ENCODE peak calls at places on chromosomes 1 and 21, in seven cellular contexts. A is GM23338; E is choroid plexus epithelial cell; T is effector memory CD4-positive, alpha-beta T cell; I is neural progenitor cell; O is right cardiac atrium; W is fibroblast of lung. F is an unnamed sample.

GRCh38 chr1:86247553-86248279 is 91.1 kb upstream of the COL24A1 start:
- DNase-seq in A (no peak), E (no peak), T (no peak), I (no peak), O (no peak), W (peak), F (peak)

GRCh38 chr1:923131-923990 is at the start of gene SAMD11:
- DNase-seq in A (peak), E (peak), T (peak), I (peak), O (peak), W (peak), F (peak)

GRCh38 chr1:168792142-168792541 is 63.1 kb upstream of the DPT start:
- DNase-seq in A (no peak), E (no peak), T (no peak), I (no peak), O (no peak), W (no peak), F (no peak)

GRCh38 chr1:36831171-36831810 is 203.0 kb downstream of the GRIK3 start:
- DNase-seq in A (no peak), E (no peak), T (no peak), I (no peak), O (no peak), W (no peak), F (no peak)

GRCh38 chr1:219266524-219266923 is 92.8 kb downstream of the LYPLAL1 start:
- DNase-seq in A (no peak), E (no peak), T (no peak), I (no peak), O (no peak), W (no peak), F (no peak)

GRCh38 chr1:12811409-12811784 is 19.8 kb downstream of the PRAMEF11 start:
- DNase-seq in A (no peak), E (no peak), T (no peak), I (no peak), O (no peak), W (no peak), F (no peak)

GRCh38 chr1:143665606-143666005 is 306.2 kb downstream of the FAM72C start:
- DNase-seq in A (no peak), E (no peak), T (no peak), I (no peak), O (no peak), W (no peak), F (no peak)

GRCh38 chr21:42310411-42311001 is 4.7 kb downstream of the TFF3 start:
- DNase-seq in A (no peak), E (no peak), T (no peak), I (no peak), O (no peak), W (no peak), F (no peak)

GRCh38 chr1:7265771-7266371 is 480.6 kb downstream of the CAMTA1 start:
- DNase-seq in A (no peak), E (peak), T (no peak), I (no peak), O (no peak), W (peak), F (no peak)

GRCh38 chr1:20698195-20698910 is 19.5 kb downstream of the KIF17 start:
- DNase-seq in A (no peak), E (peak), T (no peak), I (no peak), O (no peak), W (peak), F (no peak)

GRCh38 chr1:180863158-180863775 is 49.4 kb upstream of the KIAA1614 start:
- DNase-seq in A (peak), E (peak), T (no peak), I (peak), O (no peak), W (peak), F (no peak)

GRCh38 chr1:40036574-40036973 is 4.0 kb upstream of the CAP1 start:
- DNase-seq in A (no peak), E (peak), T (no peak), I (no peak), O (peak), W (peak), F (peak)

GRCh38 chr1:77832889-77833288 is 53.4 kb downstream of the MIGA1 start:
- DNase-seq in A (no peak), E (peak), T (no peak), I (no peak), O (no peak), W (peak), F (peak)

GRCh38 chr1:203682401-203683383 is 56.1 kb downstream of the ATP2B4 start:
- DNase-seq in A (peak), E (no peak), T (peak), I (no peak), O (no peak), W (no peak), F (no peak)

GRCh38 chr1:193927550-193927949 is 741.1 kb upstream of the B3GALT2 start:
- DNase-seq in A (peak), E (no peak), T (no peak), I (no peak), O (no peak), W (no peak), F (no peak)

GRCh38 chr1:172135923-172136610 is 284.4 kb upstream of the C1orf105 start:
- DNase-seq in A (no peak), E (peak), T (no peak), I (no peak), O (no peak), W (peak), F (no peak)

GRCh38 chr1:44803062-44803311 is 2.8 kb downstream of the PLK3 start:
- DNase-seq in A (no peak), E (no peak), T (no peak), I (no peak), O (no peak), W (no peak), F (no peak)

GRCh38 chr1:44799770-44800584 is at the start of gene PLK3:
- DNase-seq in A (peak), E (peak), T (peak), I (peak), O (peak), W (peak), F (peak)

GRCh38 chr1:44803312-44804095 is 3.3 kb downstream of the PLK3 start:
- DNase-seq in A (no peak), E (no peak), T (no peak), I (no peak), O (no peak), W (no peak), F (no peak)

GRCh38 chr1:44801491-44802305 is 1.5 kb downstream of the PLK3 start:
- DNase-seq in A (no peak), E (no peak), T (peak), I (no peak), O (peak), W (no peak), F (no peak)

GRCh38 chr1:44802306-44803061 is 2.3 kb downstream of the PLK3 start:
- DNase-seq in A (no peak), E (no peak), T (peak), I (peak), O (peak), W (no peak), F (no peak)
- H3K4me3 ChIP-seq in A (no peak), E (peak), T (peak), I (no peak), O (peak), W (peak), F (peak)

GRCh38 chr1:29180497-29181412 is 945 bp downstream of the SRSF4 start:
- DNase-seq in A (peak), E (peak), T (no peak), I (no peak), O (no peak), W (no peak), F (no peak)

GRCh38 chr1:29176567-29176966 is 5.1 kb downstream of the SRSF4 start:
- DNase-seq in A (no peak), E (no peak), T (no peak), I (no peak), O (no peak), W (peak), F (no peak)

GRCh38 chr1:29179641-29180184 is 2.0 kb downstream of the SRSF4 start:
- DNase-seq in A (no peak), E (peak), T (no peak), I (no peak), O (no peak), W (no peak), F (no peak)

GRCh38 chr1:29181413-29182225 is at the start of gene SRSF4:
- DNase-seq in A (peak), E (peak), T (peak), I (peak), O (peak), W (peak), F (peak)

GRCh38 chr1:29177022-29177705 is 4.5 kb downstream of the SRSF4 start:
- DNase-seq in A (no peak), E (no peak), T (no peak), I (no peak), O (no peak), W (no peak), F (no peak)
- H3K4me3 ChIP-seq in A (no peak), E (no peak), T (no peak), I (no peak), O (no peak), W (no peak), F (no peak)

GRCh38 chr1:2556277-2557145 is at the start of gene TNFRSF14:
- DNase-seq in A (no peak), E (peak), T (peak), I (peak), O (peak), W (peak), F (no peak)
- H3K4me3 ChIP-seq in A (no peak), E (peak), T (peak), I (no peak), O (peak), W (peak), F (peak)

DNA sequence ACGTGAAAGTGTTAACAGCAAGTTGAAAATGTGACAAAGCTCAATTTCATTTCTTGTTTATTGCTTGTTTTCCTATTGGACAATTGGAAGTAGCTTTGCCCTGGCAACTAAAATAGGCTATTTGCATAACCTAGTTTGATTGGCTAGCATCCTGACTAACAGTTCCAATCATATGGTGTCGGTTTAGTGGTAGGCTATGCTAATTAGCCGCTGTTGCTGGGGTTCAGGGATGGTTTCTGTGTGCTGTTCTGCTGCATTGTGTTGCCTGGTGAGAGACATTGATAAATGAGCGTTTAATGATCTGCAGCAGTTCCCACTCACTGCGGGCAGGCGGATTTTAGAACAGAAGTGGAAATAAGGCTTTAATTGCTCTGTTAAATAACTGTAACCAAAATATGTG is 68.5 kb downstream of the DYRK1A start:
- DNase-seq in A (peak), E (peak), T (peak), I (peak), O (peak), W (peak), F (peak)
- H3K4me3 ChIP-seq in A (no peak), E (no peak), T (no peak), I (peak), O (no peak), W (peak), F (peak)

GRCh38 chr1:154969741-154970452 is 650 bp downstream of the SHC1 start:
- DNase-seq in A (no peak), E (peak), T (no peak), I (peak), O (peak), W (no peak), F (no peak)
- H3K4me3 ChIP-seq in A (peak), E (peak), T (no peak), I (peak), O (peak), W (peak), F (peak)

GRCh38 chr1:14320518-14320917 is 278.0 kb upstream of the KAZN start:
- DNase-seq in A (no peak), E (peak), T (no peak), I (no peak), O (no peak), W (peak), F (no peak)
- H3K4me3 ChIP-seq in A (no peak), E (no peak), T (no peak), I (no peak), O (no peak), W (no peak), F (no peak)

DNA sequence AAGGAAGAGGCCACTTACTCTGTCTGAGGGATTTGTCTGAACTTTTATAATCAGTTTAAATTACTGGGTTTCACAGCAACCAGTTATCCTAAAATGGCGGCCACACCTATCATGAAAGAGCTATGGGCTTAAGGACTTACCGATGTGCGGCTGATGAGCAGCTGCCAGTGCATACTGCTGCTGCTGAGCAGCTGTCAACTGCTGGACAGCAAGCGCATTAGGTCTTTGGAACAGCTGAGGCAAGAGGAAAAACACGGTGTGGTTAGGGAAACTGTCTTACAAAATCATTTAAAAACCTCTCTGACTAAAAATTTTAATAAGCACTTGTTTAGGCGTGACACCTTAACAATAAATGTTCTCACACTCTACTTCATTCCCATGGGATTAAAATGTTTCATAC is 72.6 kb upstream of the SDC3 start:
- DNase-seq in A (no peak), E (no peak), T (no peak), I (no peak), O (no peak), W (no peak), F (peak)
- H3K4me3 ChIP-seq in A (no peak), E (no peak), T (no peak), I (no peak), O (no peak), W (no peak), F (no peak)

F was measured in gastrocnemius medialis.